ENCODE peak calls at places on chromosomes 7 and 10, in nine cellular contexts. X is mucosa of descending colon, A is GM06990, I is lower lobe of right lung, H is astrocyte of the cerebellum, U is Calu3, Z is brain microvascular endothelial cell, P is mammary epithelial cell, Q is AG04450. G is an unnamed sample.

GRCh38 chr7:149625339-149625946 is 127.8 kb upstream of the ZNF746 start:
- DNase-seq in X (peak), A (peak), I (peak), H (peak), U (peak), Z (peak), P (peak), Q (no peak), G (peak)

GRCh38 chr7:35374858-35375257 is 121.0 kb upstream of the TBX20 start:
- DNase-seq in X (no peak), A (no peak), I (no peak), H (no peak), U (no peak), Z (no peak), P (no peak), Q (no peak), G (no peak)

GRCh38 chr7:137109966-137110930 is 233.3 kb downstream of the PTN start:
- DNase-seq in X (no peak), A (no peak), I (no peak), H (no peak), U (no peak), Z (peak), P (peak), Q (no peak), G (no peak)

GRCh38 chr7:30164567-30164966 is 29.8 kb downstream of the MTURN start:
- DNase-seq in X (no peak), A (peak), I (no peak), H (peak), U (peak), Z (peak), P (peak), Q (no peak), G (peak)

GRCh38 chr7:1140481-1141104 is 19.4 kb downstream of the ZFAND2A start:
- DNase-seq in X (no peak), A (no peak), I (no peak), H (no peak), U (no peak), Z (no peak), P (no peak), Q (no peak), G (no peak)

GRCh38 chr10:42783181-42783549 is 570 bp downstream of the BMS1 start:
- DNase-seq in X (peak), A (no peak), I (no peak), H (peak), U (peak), Z (peak), P (peak), Q (peak), G (no peak)

GRCh38 chr7:78052112-78052511 is 253.5 kb downstream of the PHTF2 start:
- DNase-seq in X (no peak), A (no peak), I (no peak), H (no peak), U (no peak), Z (no peak), P (no peak), Q (no peak), G (no peak)

GRCh38 chr7:150943453-150943814 is 34.7 kb downstream of the KCNH2 start:
- DNase-seq in X (no peak), A (no peak), I (peak), H (no peak), U (no peak), Z (no peak), P (no peak), Q (no peak), G (no peak)

GRCh38 chr7:38883706-38884105 is 25.3 kb downstream of the VPS41 start:
- DNase-seq in X (no peak), A (no peak), I (no peak), H (no peak), U (no peak), Z (no peak), P (no peak), Q (no peak), G (no peak)

GRCh38 chr7:84105582-84105981 is 89.0 kb downstream of the SEMA3A start:
- DNase-seq in X (no peak), A (no peak), I (no peak), H (no peak), U (no peak), Z (no peak), P (no peak), Q (no peak), G (no peak)

GRCh38 chr10:59995862-59996261 is 89.5 kb upstream of the CCDC6 start:
- DNase-seq in X (no peak), A (no peak), I (no peak), H (no peak), U (no peak), Z (no peak), P (no peak), Q (no peak), G (no peak)

GRCh38 chr7:27151945-27152815 is at the start of gene HOXA3:
- DNase-seq in X (peak), A (no peak), I (peak), H (no peak), U (no peak), Z (no peak), P (peak), Q (no peak), G (no peak)

GRCh38 chr10:110032801-110033723 is 25.3 kb downstream of the ADD3 start:
- DNase-seq in X (no peak), A (no peak), I (no peak), H (no peak), U (no peak), Z (no peak), P (no peak), Q (no peak), G (no peak)

GRCh38 chr7:531777-532176 is 12.1 kb upstream of the PDGFA start:
- DNase-seq in X (no peak), A (no peak), I (no peak), H (no peak), U (no peak), Z (no peak), P (no peak), Q (no peak), G (peak)

GRCh38 chr7:4856336-4857056 is 5.3 kb downstream of the PAPOLB start:
- DNase-seq in X (no peak), A (no peak), I (no peak), H (no peak), U (no peak), Z (no peak), P (no peak), Q (no peak), G (no peak)

GRCh38 chr10:807163-807957 is 117.9 kb upstream of the DIP2C start:
- DNase-seq in X (no peak), A (no peak), I (no peak), H (no peak), U (no peak), Z (no peak), P (no peak), Q (no peak), G (no peak)

GRCh38 chr7:155372782-155373358 is 75.2 kb downstream of the INSIG1 start:
- DNase-seq in X (no peak), A (no peak), I (no peak), H (no peak), U (no peak), Z (no peak), P (no peak), Q (no peak), G (no peak)
- TF ChIP-seq CTCF in X (no peak), A (no peak), I (no peak), H (no peak), U (no peak), Z (no peak), P (no peak), Q (no peak), G (no peak)

GRCh38 chr7:121278120-121279021 is 50.4 kb upstream of the WNT16 start:
- DNase-seq in X (no peak), A (peak), I (no peak), H (no peak), U (no peak), Z (peak), P (peak), Q (no peak), G (peak)
- TF ChIP-seq CTCF in X (no peak), A (no peak), I (no peak), H (no peak), U (no peak), Z (no peak), P (no peak), Q (no peak), G (no peak)

GRCh38 chr7:17645500-17645899 is 294.8 kb downstream of the SNX13 start:
- DNase-seq in X (no peak), A (no peak), I (no peak), H (no peak), U (no peak), Z (no peak), P (no peak), Q (no peak), G (no peak)

GRCh38 chr7:17638727-17639126 is 301.6 kb downstream of the SNX13 start:
- DNase-seq in X (peak), A (no peak), I (no peak), H (no peak), U (peak), Z (no peak), P (peak), Q (no peak), G (no peak)

GRCh38 chr7:17646181-17646956 is 293.9 kb downstream of the SNX13 start:
- DNase-seq in X (no peak), A (no peak), I (no peak), H (peak), U (peak), Z (no peak), P (peak), Q (no peak), G (no peak)

DNA sequence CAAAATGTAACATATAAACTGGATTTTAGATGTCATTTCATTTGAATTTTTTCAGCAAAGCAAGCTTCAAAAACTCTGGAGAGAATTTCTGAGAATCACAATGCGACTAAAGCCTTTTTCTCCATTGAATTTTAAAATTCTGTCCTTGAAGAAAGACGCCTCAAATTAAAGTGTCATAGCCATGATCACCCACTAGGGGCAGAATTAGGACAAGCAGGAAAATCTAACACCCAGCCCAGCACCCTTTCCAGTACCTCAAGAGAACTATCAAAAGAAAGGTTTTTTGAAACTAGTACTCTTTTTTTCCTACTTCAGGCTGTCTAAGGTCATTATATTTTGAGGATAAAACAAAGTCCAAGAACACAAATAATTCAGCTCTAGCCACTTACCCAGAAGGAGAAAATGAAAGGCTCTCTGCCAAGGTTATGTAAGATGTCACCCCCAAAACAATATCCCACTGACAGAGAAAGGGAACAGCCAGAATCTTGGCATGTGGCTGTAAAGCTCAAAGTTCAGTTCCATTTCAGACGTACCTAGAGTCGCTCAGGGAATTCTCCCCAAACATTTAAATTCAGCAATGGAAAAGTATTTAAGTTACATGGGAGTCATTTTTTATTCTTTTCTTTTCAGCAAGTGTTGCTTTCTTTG is 299.4 kb downstream of the SNX13 start:
- DNase-seq in X (peak), A (no peak), I (no peak), H (no peak), U (peak), Z (peak), P (no peak), Q (no peak), G (peak)
- TF ChIP-seq CTCF in X (peak), A (peak), I (peak), H (peak), U (peak), Z (peak), P (peak), Q (peak), G (peak)

DNA sequence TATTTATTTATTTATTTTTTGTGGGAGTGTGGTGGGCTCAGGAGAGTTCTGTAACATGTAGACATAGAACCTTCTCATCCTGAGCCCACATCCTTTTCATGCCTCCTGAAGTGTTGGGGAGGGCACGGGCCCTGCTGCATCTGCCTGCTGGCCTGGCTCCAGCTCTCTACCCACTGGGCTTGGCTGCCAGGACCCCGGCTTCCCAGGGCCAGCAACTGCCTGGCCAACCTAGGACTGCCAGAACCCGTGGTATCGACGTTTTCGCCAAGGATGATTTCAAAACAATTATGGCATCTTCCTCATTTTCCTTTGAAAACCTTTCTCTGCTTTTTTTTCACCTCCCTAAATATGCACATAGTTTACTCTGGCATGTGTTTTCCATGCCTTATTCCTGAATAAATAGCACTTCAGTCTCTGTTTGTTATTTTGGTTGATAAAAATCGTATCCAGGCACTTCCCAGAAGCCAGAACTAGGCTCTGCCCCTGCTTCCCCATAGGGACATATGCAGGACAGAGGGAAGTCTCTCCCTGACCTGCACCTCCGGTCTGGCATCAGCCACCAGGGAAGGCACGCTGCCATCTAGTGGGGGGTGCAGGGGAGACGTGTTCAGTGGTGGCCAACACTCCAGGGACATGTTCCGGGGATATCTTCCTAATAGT is 31.0 kb upstream of the ANTXRL start:
- DNase-seq in X (peak), A (no peak), I (peak), H (no peak), U (peak), Z (peak), P (peak), Q (no peak), G (peak)
- TF ChIP-seq CTCF in X (peak), A (peak), I (peak), H (peak), U (peak), Z (peak), P (peak), Q (peak), G (peak)

GRCh38 chr10:121927361-121927840 is 430 bp downstream of the ATE1 start:
- DNase-seq in X (peak), A (peak), I (peak), H (no peak), U (peak), Z (peak), P (peak), Q (no peak), G (peak)

GRCh38 chr10:121926157-121926556 is 1.7 kb downstream of the ATE1 start:
- DNase-seq in X (no peak), A (no peak), I (no peak), H (no peak), U (no peak), Z (no peak), P (no peak), Q (no peak), G (no peak)

GRCh38 chr10:121926669-121927360 is 1.0 kb downstream of the ATE1 start:
- DNase-seq in X (no peak), A (no peak), I (no peak), H (no peak), U (no peak), Z (peak), P (no peak), Q (no peak), G (no peak)

GRCh38 chr10:121928528-121928884 is 675 bp upstream of the ATE1 start:
- DNase-seq in X (peak), A (no peak), I (no peak), H (no peak), U (no peak), Z (no peak), P (peak), Q (no peak), G (peak)

GRCh38 chr10:121927841-121928527 is at the start of gene ATE1:
- DNase-seq in X (peak), A (peak), I (peak), H (peak), U (peak), Z (peak), P (peak), Q (peak), G (peak)
- TF ChIP-seq CTCF in X (no peak), A (no peak), I (no peak), H (peak), U (no peak), Z (peak), P (peak), Q (peak), G (no peak)

DNA sequence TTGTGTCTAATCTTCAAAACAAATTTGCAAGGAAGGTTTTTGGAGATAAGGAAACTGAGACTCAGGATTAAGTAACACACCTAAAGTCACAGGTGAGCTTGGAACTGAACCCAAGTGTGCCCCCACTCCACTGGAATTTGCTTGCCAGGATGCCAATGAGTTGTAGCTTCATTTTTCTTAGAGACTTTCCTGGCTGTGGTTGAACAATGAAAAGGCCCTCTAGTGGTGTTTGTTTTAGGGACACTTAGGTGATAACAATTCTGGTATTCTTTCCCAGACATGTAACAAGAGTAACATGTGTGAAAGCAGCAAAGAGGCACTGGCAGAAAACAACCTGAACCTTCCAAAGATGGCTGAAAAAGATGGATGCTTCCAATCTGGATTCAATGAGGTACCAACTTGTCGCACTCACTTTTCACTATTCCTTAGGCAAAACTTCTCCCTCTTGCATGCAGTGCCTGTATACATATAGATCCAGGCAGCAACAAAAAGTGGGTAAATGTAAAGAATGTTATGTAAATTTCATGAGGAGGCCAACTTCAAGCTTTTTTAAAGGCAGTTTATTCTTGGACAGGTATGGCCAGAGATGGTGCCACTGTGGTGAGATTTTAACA is 1.5 kb downstream of the IL6 start:
- DNase-seq in X (no peak), A (no peak), I (no peak), H (peak), U (peak), Z (peak), P (peak), Q (no peak), G (peak)
- TF ChIP-seq CTCF in X (no peak), A (peak), I (peak), H (peak), U (peak), Z (peak), P (peak), Q (peak), G (peak)

GRCh38 chr7:18894155-18894554 is 223.3 kb downstream of the TWIST1 start:
- DNase-seq in X (no peak), A (no peak), I (no peak), H (no peak), U (no peak), Z (no peak), P (no peak), Q (no peak), G (no peak)
- TF ChIP-seq CTCF in X (no peak), A (peak), I (no peak), H (no peak), U (no peak), Z (no peak), P (no peak), Q (no peak), G (no peak)

GRCh38 chr7:157806711-157807110 is 469.9 kb downstream of the DNAJB6 start:
- DNase-seq in X (no peak), A (no peak), I (peak), H (no peak), U (no peak), Z (no peak), P (no peak), Q (no peak), G (no peak)

GRCh38 chr7:157807510-157807909 is 470.7 kb downstream of the DNAJB6 start:
- DNase-seq in X (no peak), A (no peak), I (no peak), H (peak), U (no peak), Z (peak), P (no peak), Q (no peak), G (no peak)

GRCh38 chr7:157803906-157804305 is 467.1 kb downstream of the DNAJB6 start:
- DNase-seq in X (no peak), A (no peak), I (no peak), H (no peak), U (no peak), Z (no peak), P (no peak), Q (no peak), G (no peak)

GRCh38 chr7:157808042-157808441 is 471.2 kb downstream of the DNAJB6 start:
- DNase-seq in X (no peak), A (no peak), I (peak), H (no peak), U (no peak), Z (no peak), P (no peak), Q (no peak), G (no peak)

DNA sequence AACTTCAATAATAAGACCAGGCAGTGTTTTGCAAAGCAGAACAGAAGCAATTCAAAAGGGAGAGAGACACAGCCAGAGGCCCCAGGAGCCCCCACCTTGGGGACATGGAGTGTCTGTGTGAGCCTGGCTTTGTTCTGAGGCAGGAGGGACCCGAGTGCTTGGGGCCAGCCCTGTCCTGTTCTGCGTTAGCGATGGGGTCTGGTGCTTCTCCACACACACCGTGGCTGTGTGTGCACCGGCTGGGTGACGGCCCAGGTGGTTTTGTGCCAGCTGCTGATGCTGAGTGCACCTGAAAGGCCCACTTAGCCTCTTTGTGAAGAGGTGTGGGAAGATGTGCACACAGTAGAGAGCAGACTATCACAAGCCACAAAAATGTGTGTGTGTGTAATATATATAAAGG is 468.9 kb downstream of the DNAJB6 start:
- DNase-seq in X (no peak), A (no peak), I (peak), H (no peak), U (no peak), Z (no peak), P (no peak), Q (no peak), G (no peak)
- TF ChIP-seq CTCF in X (no peak), A (no peak), I (no peak), H (no peak), U (no peak), Z (no peak), P (no peak), Q (no peak), G (no peak)

GRCh38 chr7:142405122-142405765 is 147.4 kb upstream of the PRSS58 start:
- DNase-seq in X (no peak), A (no peak), I (no peak), H (no peak), U (no peak), Z (no peak), P (no peak), Q (no peak), G (no peak)
- TF ChIP-seq CTCF in X (no peak), A (no peak), I (no peak), H (no peak), U (no peak), Z (peak), P (no peak), Q (peak), G (no peak)

GRCh38 chr10:35640474-35640873 is 1.6 kb downstream of the FZD8 start:
- DNase-seq in X (peak), A (peak), I (peak), H (peak), U (peak), Z (peak), P (peak), Q (peak), G (peak)
- TF ChIP-seq CTCF in X (peak), A (peak), I (peak), H (peak), U (peak), Z (peak), P (peak), Q (peak), G (peak)